ENCODE peak calls at places on chromosomes 13 and 19, in four cellular contexts. O, A, T and E are unnamed samples.

GRCh38 chr19:28289294-28290063 is 923.5 kb downstream of the UQCRFS1 start:
- DNase-seq in T (no peak), O (no peak), A (no peak), E (no peak)

GRCh38 chr13:113860051-113860471 is 3.8 kb downstream of the GAS6 start:
- DNase-seq in T (no peak), O (no peak), A (no peak), E (no peak)

GRCh38 chr19:2261438-2262172 is 5.4 kb upstream of the JSRP1 start:
- DNase-seq in O (no peak), T (peak; percentile 51), A (no peak), E (no peak)

GRCh38 chr19:49106648-49107135 is 7.5 kb upstream of the LIN7B start:
- DNase-seq in T (peak; percentile 85), O (no peak), A (peak; percentile 56), E (no peak)

GRCh38 chr19:19067276-19068072 is 3.7 kb downstream of the SLC25A42 start:
- DNase-seq in O (no peak), T (no peak), A (no peak), E (no peak)

GRCh38 chr19:47608074-47608907 is 643 bp upstream of the BICRA start:
- DNase-seq in A (peak; percentile 95), O (peak; percentile 93), T (peak; percentile 95), E (peak; percentile 99)

GRCh38 chr13:41658057-41658642 is 200.8 kb downstream of the RGCC start:
- DNase-seq in O (no peak), T (peak; percentile 39), A (no peak), E (no peak)

GRCh38 chr13:113001251-113002140 is 32.5 kb downstream of the MCF2L start:
- DNase-seq in A (no peak), O (peak; percentile 75), T (no peak), E (no peak)

GRCh38 chr19:32916969-32917611 is 47.5 kb upstream of the SLC7A9 start:
- DNase-seq in T (no peak), A (no peak), O (no peak), E (peak; percentile 56)

GRCh38 chr13:98267080-98267912 is 90.2 kb upstream of the RNF113B start:
- DNase-seq in A (no peak), T (peak; percentile 47), O (no peak), E (no peak)

GRCh38 chr13:102774596-102775375 is 1.2 kb upstream of the TEX30 start:
- DNase-seq in O (no peak), A (no peak), T (no peak), E (no peak)

GRCh38 chr19:30160426-30160825 is 211.8 kb upstream of the ZNF536 start:
- DNase-seq in T (no peak), A (no peak), O (no peak), E (peak; percentile 76)

GRCh38 chr19:30158893-30159245 is 213.3 kb upstream of the ZNF536 start:
- DNase-seq in A (no peak), O (no peak), T (no peak), E (peak; percentile 59)

GRCh38 chr19:30156646-30157045 is 214.6 kb downstream of the URI1 start:
- DNase-seq in A (no peak), T (no peak), O (no peak), E (no peak)

GRCh38 chr19:30159636-30160035 is 212.5 kb upstream of the ZNF536 start:
- DNase-seq in O (no peak), A (no peak), T (no peak), E (peak; percentile 72)

DNA sequence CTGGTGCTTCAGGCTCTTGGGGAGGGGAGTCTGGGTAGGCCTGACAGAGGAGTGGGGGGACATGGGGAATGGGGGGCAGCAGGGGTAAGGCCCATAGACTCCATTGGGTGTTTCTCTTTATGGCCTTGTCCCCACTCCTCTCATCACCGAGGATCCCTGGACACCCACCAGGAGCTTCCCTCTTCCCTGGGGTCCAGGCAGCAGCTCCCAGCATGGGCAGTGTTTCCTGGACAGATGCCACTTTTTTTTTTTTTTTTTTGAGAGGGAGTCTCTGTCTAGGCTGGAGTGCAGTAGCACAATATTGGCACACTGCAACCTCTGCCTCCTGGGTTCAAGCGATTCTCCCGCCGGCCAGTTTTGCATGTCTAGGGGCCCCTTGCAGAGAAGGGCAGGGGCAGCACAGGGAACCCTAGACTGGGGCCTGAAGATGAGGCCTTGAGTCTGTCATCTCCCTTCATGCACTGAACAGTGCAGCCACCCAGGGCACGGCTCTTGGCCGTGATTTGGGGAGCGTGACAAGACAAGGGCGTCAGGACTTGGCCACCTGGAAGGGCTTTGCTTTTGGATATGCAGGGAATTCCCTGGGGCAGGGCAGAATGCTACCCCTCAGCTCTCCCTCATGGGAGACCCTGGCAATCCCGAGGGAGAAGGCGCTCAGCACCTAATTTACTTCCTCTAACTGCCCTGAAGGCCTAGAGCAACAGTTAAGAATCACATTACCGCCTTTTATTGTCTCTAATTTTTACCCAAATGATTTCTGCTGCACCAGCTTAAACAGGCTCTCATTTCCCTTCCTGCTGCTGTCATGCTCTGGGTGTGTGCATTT is 213.9 kb upstream of the ZNF536 start:
- DNase-seq in A (no peak), T (no peak), O (no peak), E (no peak)
- TF ChIP-seq CTCF in A (no peak), T (no peak), O (no peak), E (no peak)

DNA sequence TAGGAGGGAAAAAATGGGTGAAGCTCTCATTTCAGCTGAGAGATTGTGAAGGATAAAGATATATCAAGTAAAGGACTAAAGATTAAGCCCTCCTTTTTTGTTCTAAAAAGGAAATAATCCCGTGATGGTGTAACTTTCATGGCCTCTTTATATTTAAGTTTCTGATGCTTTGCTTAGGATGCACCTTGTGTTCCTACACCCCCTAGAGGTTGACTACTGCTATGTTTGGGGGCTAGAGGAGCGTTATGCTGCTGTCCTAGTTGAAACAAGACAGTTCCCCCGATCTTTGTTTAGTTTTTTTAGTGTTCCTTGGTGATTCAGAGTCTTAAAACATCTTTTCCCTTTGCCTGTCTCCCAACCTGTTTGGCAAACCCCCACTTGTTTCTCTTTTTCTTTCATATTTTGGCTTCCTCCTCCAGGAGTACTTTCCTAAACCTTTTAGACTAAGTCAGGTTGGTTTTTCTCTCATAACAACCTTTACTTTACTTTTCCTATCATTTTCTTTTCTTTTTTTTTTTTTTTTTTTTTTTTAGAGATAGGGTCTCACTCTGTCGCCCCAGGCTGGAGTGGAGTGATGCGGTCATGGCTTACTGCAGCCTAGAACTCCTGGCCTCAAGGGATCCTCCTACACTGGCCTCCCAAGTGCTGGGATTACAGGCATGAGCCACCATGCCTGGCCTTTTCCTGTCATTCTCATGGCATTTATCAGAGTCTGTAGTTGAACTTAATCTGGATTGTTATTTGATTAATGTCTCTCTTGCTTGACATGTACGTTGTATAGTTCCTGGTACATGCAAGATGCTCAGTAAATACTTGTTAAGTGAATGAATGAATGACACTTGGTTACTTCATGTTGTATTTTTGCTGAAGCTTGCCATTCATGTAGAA is 2.8 kb downstream of the UBA2 start:
- DNase-seq in O (no peak), A (peak; percentile 15), T (peak; percentile 57), E (no peak)
- TF ChIP-seq CTCF in O (peak; percentile 37), A (peak; percentile 69), T (peak; percentile 65), E (peak; percentile 69)

DNA sequence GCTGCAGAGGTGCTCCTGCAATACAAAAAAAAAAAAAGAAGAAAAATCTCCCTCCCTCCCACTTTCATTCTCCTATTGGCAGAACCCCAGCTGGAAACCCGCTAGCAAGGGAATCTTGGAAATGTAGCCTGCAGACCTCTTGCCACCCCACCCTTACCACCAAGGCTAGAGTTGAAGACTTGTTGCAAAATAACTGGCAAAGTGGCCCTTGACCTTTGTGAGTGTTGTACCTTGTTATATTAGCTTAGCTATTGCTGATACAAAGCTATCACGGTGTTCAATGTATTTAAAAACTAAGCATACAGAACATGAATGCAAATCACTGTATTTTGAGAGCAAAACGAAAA is 57.5 kb upstream of the KCTD4 start:
- DNase-seq in O (peak; percentile 83), A (no peak), T (no peak), E (no peak)
- TF ChIP-seq CTCF in O (no peak), A (no peak), T (no peak), E (no peak)

DNA sequence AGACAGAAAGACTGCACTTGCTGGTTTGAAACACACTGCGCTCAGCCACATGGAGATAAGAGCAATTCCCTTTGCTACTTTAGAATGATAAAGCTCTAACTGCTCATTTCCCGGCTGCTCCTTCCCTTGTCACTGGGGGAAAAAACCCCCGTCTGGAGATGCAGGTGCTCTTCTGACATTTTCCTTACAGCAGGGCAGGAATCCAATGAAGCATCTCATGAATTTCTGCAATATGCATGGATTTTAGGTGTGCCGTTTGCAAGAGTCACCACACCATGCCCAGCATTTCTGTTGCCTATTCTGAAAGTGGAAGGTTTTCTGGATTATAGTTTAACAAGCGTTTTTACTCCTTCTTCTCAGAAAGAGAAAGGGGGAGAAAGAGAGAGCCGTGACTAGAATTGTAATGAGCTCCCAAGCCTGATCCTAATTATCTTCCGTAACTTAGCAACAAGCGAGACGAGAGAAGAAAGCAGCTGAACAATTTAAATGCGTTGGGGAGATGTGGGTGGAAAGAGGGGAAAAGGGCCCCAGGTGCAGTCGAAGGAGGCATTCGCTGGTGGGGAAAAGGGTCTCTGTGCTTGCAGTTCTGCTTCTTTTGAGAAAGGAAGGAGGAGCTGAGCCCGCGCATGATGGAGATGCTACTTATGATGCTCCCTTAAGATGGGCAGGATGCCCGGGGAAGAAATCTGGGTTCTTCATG is 76.6 kb upstream of the SPATA13 start:
- DNase-seq in O (no peak), A (no peak), T (no peak), E (no peak)
- TF ChIP-seq CTCF in O (no peak), A (no peak), T (no peak), E (no peak)

DNA sequence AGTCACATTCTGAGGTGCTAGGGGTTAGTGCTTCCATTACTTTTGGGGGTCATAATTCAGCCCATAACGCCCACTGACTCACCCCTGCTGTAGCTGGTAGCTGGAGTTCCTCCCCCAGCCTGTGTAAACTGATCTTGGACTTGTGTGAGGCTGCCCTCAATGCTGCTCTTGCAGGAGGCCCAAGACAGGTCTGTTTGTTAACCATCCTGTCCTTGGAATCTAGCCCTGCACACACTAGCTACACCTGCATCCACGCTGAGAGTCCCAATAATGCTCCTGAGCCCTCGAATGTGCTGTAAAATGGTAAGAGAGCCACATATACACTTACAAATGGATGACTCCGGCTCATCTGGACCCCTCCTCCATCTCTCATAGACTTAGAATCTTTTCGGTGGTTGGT is 9.6 kb downstream of the LRCH1 start:
- DNase-seq in A (no peak), T (no peak), O (no peak), E (no peak)
- TF ChIP-seq CTCF in A (no peak), T (no peak), O (no peak), E (no peak)